ENCODE peak calls at places on chromosomes 5 and 9, in ten cellular contexts. One of them, this sample, is unnamed.

GRCh38 chr9:124574534-124574933 is 67.3 kb upstream of the NR5A1 start:
- DNase-seq in adrenal gland: no peak
- DNase-seq in effector memory CD4-positive, alpha-beta T cell: no peak
- DNase-seq in GM23248: peak
- DNase-seq in mesenchymal stem cell: no peak
- DNase-seq in GM23338: no peak
- DNase-seq in left ventricle myocardium inferior: no peak
- DNase-seq in brain microvascular endothelial cell: no peak
- DNase-seq in NB4: no peak
- DNase-seq in AG04449: no peak
- DNase-seq in this sample: no peak

GRCh38 chr5:165920655-165921054 is 2370.8 kb upstream of the WWC1 start:
- DNase-seq in GM23338: no peak
- DNase-seq in brain microvascular endothelial cell: no peak
- DNase-seq in mesenchymal stem cell: no peak
- DNase-seq in AG04449: no peak
- DNase-seq in GM23248: no peak
- DNase-seq in left ventricle myocardium inferior: no peak
- DNase-seq in effector memory CD4-positive, alpha-beta T cell: no peak
- DNase-seq in NB4: no peak
- DNase-seq in adrenal gland: no peak
- DNase-seq in this sample: no peak

GRCh38 chr9:108057421-108058136 is 568.0 kb upstream of the KLF4 start:
- DNase-seq in left ventricle myocardium inferior: no peak
- DNase-seq in mesenchymal stem cell: peak
- DNase-seq in brain microvascular endothelial cell: peak
- DNase-seq in GM23248: peak
- DNase-seq in adrenal gland: peak
- DNase-seq in effector memory CD4-positive, alpha-beta T cell: no peak
- DNase-seq in NB4: peak
- DNase-seq in GM23338: peak
- DNase-seq in AG04449: peak
- DNase-seq in this sample: peak

GRCh38 chr9:35981704-35982103 is 23.8 kb upstream of the OR2S2 start:
- DNase-seq in brain microvascular endothelial cell: no peak
- DNase-seq in effector memory CD4-positive, alpha-beta T cell: no peak
- DNase-seq in mesenchymal stem cell: no peak
- DNase-seq in AG04449: no peak
- DNase-seq in GM23338: no peak
- DNase-seq in NB4: no peak
- DNase-seq in left ventricle myocardium inferior: no peak
- DNase-seq in adrenal gland: no peak
- DNase-seq in GM23248: no peak
- DNase-seq in this sample: no peak

GRCh38 chr9:95297316-95297715 is 20.2 kb downstream of the FANCC start:
- DNase-seq in brain microvascular endothelial cell: no peak
- DNase-seq in NB4: no peak
- DNase-seq in left ventricle myocardium inferior: no peak
- DNase-seq in AG04449: no peak
- DNase-seq in GM23338: peak
- DNase-seq in GM23248: no peak
- DNase-seq in mesenchymal stem cell: no peak
- DNase-seq in adrenal gland: no peak
- DNase-seq in effector memory CD4-positive, alpha-beta T cell: no peak
- DNase-seq in this sample: no peak

GRCh38 chr5:30183736-30184135 is 1009.8 kb upstream of the CDH6 start:
- DNase-seq in GM23338: no peak
- DNase-seq in mesenchymal stem cell: no peak
- DNase-seq in NB4: no peak
- DNase-seq in adrenal gland: no peak
- DNase-seq in GM23248: no peak
- DNase-seq in left ventricle myocardium inferior: no peak
- DNase-seq in effector memory CD4-positive, alpha-beta T cell: no peak
- DNase-seq in brain microvascular endothelial cell: no peak
- DNase-seq in AG04449: no peak
- DNase-seq in this sample: no peak

GRCh38 chr9:88953401-88954029 is 37.8 kb upstream of the S1PR3 start:
- DNase-seq in left ventricle myocardium inferior: no peak
- DNase-seq in NB4: peak
- DNase-seq in brain microvascular endothelial cell: peak
- DNase-seq in mesenchymal stem cell: peak
- DNase-seq in adrenal gland: no peak
- DNase-seq in AG04449: no peak
- DNase-seq in GM23338: no peak
- DNase-seq in effector memory CD4-positive, alpha-beta T cell: no peak
- DNase-seq in GM23248: peak
- DNase-seq in this sample: no peak

GRCh38 chr9:105967798-105968197 is 273.5 kb downstream of the TMEM38B start:
- DNase-seq in brain microvascular endothelial cell: no peak
- DNase-seq in GM23338: no peak
- DNase-seq in left ventricle myocardium inferior: no peak
- DNase-seq in adrenal gland: no peak
- DNase-seq in effector memory CD4-positive, alpha-beta T cell: no peak
- DNase-seq in mesenchymal stem cell: no peak
- DNase-seq in AG04449: no peak
- DNase-seq in GM23248: no peak
- DNase-seq in NB4: no peak
- DNase-seq in this sample: no peak

GRCh38 chr9:91810286-91810905 is 139.6 kb downstream of the ROR2 start:
- DNase-seq in brain microvascular endothelial cell: no peak
- DNase-seq in adrenal gland: peak
- DNase-seq in effector memory CD4-positive, alpha-beta T cell: no peak
- DNase-seq in NB4: no peak
- DNase-seq in AG04449: no peak
- DNase-seq in GM23338: no peak
- DNase-seq in left ventricle myocardium inferior: no peak
- DNase-seq in mesenchymal stem cell: no peak
- DNase-seq in GM23248: no peak
- DNase-seq in this sample: no peak

GRCh38 chr5:141430332-141431113 is at the start of gene PCDHGA12:
- DNase-seq in left ventricle myocardium inferior: peak
- DNase-seq in GM23248: peak
- DNase-seq in effector memory CD4-positive, alpha-beta T cell: no peak
- DNase-seq in NB4: peak
- DNase-seq in brain microvascular endothelial cell: peak
- DNase-seq in mesenchymal stem cell: no peak
- DNase-seq in AG04449: peak
- DNase-seq in GM23338: peak
- DNase-seq in adrenal gland: peak
- DNase-seq in this sample: no peak

GRCh38 chr5:119420173-119420572 is 32.1 kb upstream of the HSD17B4 start:
- DNase-seq in left ventricle myocardium inferior: no peak
- DNase-seq in AG04449: no peak
- DNase-seq in GM23338: no peak
- DNase-seq in NB4: peak
- DNase-seq in mesenchymal stem cell: no peak
- DNase-seq in effector memory CD4-positive, alpha-beta T cell: no peak
- DNase-seq in adrenal gland: no peak
- DNase-seq in GM23248: no peak
- DNase-seq in brain microvascular endothelial cell: no peak
- DNase-seq in this sample: no peak

GRCh38 chr9:37406603-37407401 is 15.7 kb upstream of the GRHPR start:
- DNase-seq in brain microvascular endothelial cell: no peak
- DNase-seq in GM23248: no peak
- DNase-seq in adrenal gland: no peak
- DNase-seq in AG04449: no peak
- DNase-seq in NB4: no peak
- DNase-seq in mesenchymal stem cell: no peak
- DNase-seq in left ventricle myocardium inferior: no peak
- DNase-seq in effector memory CD4-positive, alpha-beta T cell: no peak
- DNase-seq in GM23338: no peak
- DNase-seq in this sample: no peak

GRCh38 chr5:137158691-137159090 is 340.4 kb downstream of the SPOCK1 start:
- DNase-seq in GM23338: no peak
- DNase-seq in GM23248: no peak
- DNase-seq in mesenchymal stem cell: no peak
- DNase-seq in left ventricle myocardium inferior: no peak
- DNase-seq in effector memory CD4-positive, alpha-beta T cell: no peak
- DNase-seq in AG04449: no peak
- DNase-seq in brain microvascular endothelial cell: no peak
- DNase-seq in NB4: no peak
- DNase-seq in adrenal gland: no peak
- DNase-seq in this sample: no peak

GRCh38 chr9:95313010-95313498 is 4.5 kb downstream of the FANCC start:
- DNase-seq in GM23338: peak
- DNase-seq in mesenchymal stem cell: peak
- DNase-seq in effector memory CD4-positive, alpha-beta T cell: no peak
- DNase-seq in GM23248: peak
- DNase-seq in brain microvascular endothelial cell: peak
- DNase-seq in AG04449: no peak
- DNase-seq in adrenal gland: peak
- DNase-seq in left ventricle myocardium inferior: peak
- DNase-seq in NB4: peak
- DNase-seq in this sample: peak

DNA sequence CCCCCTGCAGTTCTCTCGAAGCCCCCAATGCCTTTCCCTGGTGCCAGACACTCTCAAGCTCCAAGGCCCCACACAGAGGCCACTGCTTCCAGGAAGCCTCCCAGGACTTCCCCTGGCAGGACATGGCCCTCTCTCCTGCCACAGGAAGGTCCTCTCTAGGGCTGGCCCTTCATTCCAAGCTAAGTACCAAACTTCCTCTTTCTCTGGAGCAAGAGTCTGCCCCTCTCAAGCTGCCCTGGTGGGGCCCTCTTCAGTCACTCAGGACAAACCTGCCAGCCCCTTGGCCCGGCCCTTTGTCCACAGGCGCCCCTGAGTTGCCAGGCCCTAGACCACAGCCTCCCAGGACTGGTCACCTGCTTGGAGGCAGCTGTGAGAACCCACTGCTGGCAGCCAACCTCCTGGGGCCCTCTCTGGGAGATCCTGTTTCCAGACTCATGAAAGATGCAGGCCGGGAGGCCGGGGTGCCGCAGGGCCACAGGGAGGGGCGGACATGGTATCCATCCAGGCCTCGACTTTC is 6.6 kb downstream of the NINJ1 start:
- DNase-seq in GM23248: no peak
- DNase-seq in brain microvascular endothelial cell: no peak
- DNase-seq in GM23338: no peak
- DNase-seq in AG04449: no peak
- DNase-seq in effector memory CD4-positive, alpha-beta T cell: no peak
- DNase-seq in mesenchymal stem cell: no peak
- DNase-seq in left ventricle myocardium inferior: peak
- DNase-seq in NB4: peak
- DNase-seq in adrenal gland: no peak
- DNase-seq in this sample: peak
- H3K4me3 ChIP-seq in GM23248: no peak
- H3K4me3 ChIP-seq in brain microvascular endothelial cell: no peak
- H3K4me3 ChIP-seq in GM23338: no peak
- H3K4me3 ChIP-seq in AG04449: no peak
- H3K4me3 ChIP-seq in effector memory CD4-positive, alpha-beta T cell: no peak
- H3K4me3 ChIP-seq in mesenchymal stem cell: no peak
- H3K4me3 ChIP-seq in left ventricle myocardium inferior: peak
- H3K4me3 ChIP-seq in NB4: no peak
- H3K4me3 ChIP-seq in adrenal gland: no peak
- H3K4me3 ChIP-seq in this sample: no peak

GRCh38 chr5:93578813-93579560 is 2.0 kb downstream of the NR2F1-AS1 start:
- DNase-seq in GM23248: no peak
- DNase-seq in NB4: peak
- DNase-seq in left ventricle myocardium inferior: no peak
- DNase-seq in GM23338: peak
- DNase-seq in adrenal gland: peak
- DNase-seq in AG04449: no peak
- DNase-seq in effector memory CD4-positive, alpha-beta T cell: no peak
- DNase-seq in brain microvascular endothelial cell: no peak
- DNase-seq in mesenchymal stem cell: peak
- DNase-seq in this sample: no peak
- H3K4me3 ChIP-seq in GM23248: peak
- H3K4me3 ChIP-seq in NB4: peak
- H3K4me3 ChIP-seq in left ventricle myocardium inferior: peak
- H3K4me3 ChIP-seq in GM23338: peak
- H3K4me3 ChIP-seq in adrenal gland: no peak
- H3K4me3 ChIP-seq in AG04449: peak
- H3K4me3 ChIP-seq in effector memory CD4-positive, alpha-beta T cell: peak
- H3K4me3 ChIP-seq in brain microvascular endothelial cell: peak
- H3K4me3 ChIP-seq in mesenchymal stem cell: peak
- H3K4me3 ChIP-seq in this sample: peak

DNA sequence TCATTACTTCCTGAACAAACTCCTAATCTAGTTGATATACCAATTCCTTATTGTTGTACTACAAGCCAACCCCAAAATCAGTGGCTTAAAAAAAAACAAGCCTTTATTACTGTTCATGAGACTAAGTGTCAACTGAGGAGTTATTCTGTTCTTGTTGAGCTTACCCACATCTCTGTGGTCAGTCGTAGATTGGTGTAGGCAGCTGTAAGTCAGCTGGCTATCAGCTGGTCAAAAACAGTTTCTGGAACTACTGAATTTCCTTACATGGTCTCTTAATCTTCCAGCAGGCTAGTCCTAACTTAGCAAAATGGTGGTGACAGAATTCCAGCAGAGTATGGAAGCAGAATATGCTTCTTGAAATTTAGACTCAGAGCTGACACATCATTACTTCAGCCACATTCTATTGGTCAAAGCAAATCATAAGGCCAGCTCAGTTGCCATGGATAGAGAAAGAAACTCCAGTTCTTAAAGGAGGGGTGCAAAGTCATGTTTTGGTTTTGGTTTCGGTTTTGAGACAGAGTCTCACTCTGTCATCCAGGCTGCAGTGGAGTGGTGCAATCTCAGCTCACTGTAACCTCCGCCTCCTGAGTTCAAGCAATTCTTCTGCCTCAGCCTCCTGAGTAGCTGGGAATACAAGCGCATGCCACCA is 386.1 kb upstream of the MPDZ start:
- DNase-seq in left ventricle myocardium inferior: no peak
- DNase-seq in GM23248: peak
- DNase-seq in brain microvascular endothelial cell: peak
- DNase-seq in effector memory CD4-positive, alpha-beta T cell: no peak
- DNase-seq in AG04449: no peak
- DNase-seq in adrenal gland: no peak
- DNase-seq in NB4: peak
- DNase-seq in GM23338: no peak
- DNase-seq in mesenchymal stem cell: peak
- DNase-seq in this sample: no peak
- H3K4me3 ChIP-seq in left ventricle myocardium inferior: peak
- H3K4me3 ChIP-seq in GM23248: no peak
- H3K4me3 ChIP-seq in brain microvascular endothelial cell: no peak
- H3K4me3 ChIP-seq in effector memory CD4-positive, alpha-beta T cell: no peak
- H3K4me3 ChIP-seq in AG04449: no peak
- H3K4me3 ChIP-seq in adrenal gland: no peak
- H3K4me3 ChIP-seq in NB4: no peak
- H3K4me3 ChIP-seq in GM23338: no peak
- H3K4me3 ChIP-seq in mesenchymal stem cell: peak
- H3K4me3 ChIP-seq in this sample: no peak

DNA sequence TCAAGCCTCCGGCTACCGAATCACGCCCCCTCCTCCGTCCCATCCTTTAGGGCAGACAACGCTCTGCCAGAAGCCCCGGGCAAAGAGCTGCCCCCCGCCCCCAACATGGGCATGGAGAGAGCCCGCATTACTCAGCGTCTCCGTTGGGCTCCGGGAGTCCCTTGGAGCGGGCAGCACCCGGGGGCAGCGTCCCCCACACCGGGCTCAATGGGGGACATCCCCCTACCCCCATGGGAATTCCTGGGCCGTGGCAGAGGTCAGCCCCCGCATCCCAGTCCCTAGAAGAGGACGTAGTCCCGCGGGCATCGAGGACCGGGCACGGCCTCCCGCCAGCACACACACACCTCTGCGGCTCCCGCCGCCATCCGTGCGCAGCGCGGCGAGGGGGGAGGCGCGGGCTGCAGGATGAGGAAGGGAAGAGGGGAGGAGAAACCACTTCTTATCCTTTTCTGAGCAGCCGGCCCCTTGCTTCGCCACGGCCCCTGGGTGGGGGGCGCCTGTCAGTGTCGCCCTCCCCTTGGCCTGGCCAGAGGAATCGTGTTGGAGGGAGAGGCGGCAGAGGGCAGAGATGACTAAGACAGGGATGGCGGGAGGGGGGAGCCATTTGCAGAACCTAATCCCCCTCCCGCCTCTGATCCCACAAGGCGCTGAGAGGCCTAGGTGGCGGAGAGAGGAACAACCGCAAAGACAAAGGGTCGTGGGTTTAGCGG is 818 bp downstream of the DNM1 start:
- DNase-seq in GM23338: peak
- DNase-seq in brain microvascular endothelial cell: no peak
- DNase-seq in left ventricle myocardium inferior: peak
- DNase-seq in NB4: peak
- DNase-seq in adrenal gland: no peak
- DNase-seq in AG04449: no peak
- DNase-seq in mesenchymal stem cell: peak
- DNase-seq in GM23248: peak
- DNase-seq in effector memory CD4-positive, alpha-beta T cell: no peak
- DNase-seq in this sample: no peak
- H3K4me3 ChIP-seq in GM23338: peak
- H3K4me3 ChIP-seq in brain microvascular endothelial cell: peak
- H3K4me3 ChIP-seq in left ventricle myocardium inferior: peak
- H3K4me3 ChIP-seq in NB4: peak
- H3K4me3 ChIP-seq in adrenal gland: no peak
- H3K4me3 ChIP-seq in AG04449: peak
- H3K4me3 ChIP-seq in mesenchymal stem cell: peak
- H3K4me3 ChIP-seq in GM23248: peak
- H3K4me3 ChIP-seq in effector memory CD4-positive, alpha-beta T cell: peak
- H3K4me3 ChIP-seq in this sample: peak

This sample was measured in transverse colon.